ENCODE peak calls at places on chromosomes 13 and 19, in eight cellular contexts. R is AG09309, N is choroid plexus epithelial cell, M is fibroblast of the aortic adventitia, S is upper lobe of left lung, B is body of pancreas, A is GM23338, Q is ovary. U is an unnamed sample.

GRCh38 chr13:75120071-75120470 is 361.9 kb downstream of the TBC1D4 start:
- DNase-seq in A (no peak), Q (no peak), R (no peak), N (no peak), B (no peak), M (no peak), S (no peak), U (no peak)

GRCh38 chr19:13920940-13921744 is 15.1 kb downstream of the CC2D1A start:
- DNase-seq in M (peak), R (no peak), A (peak), N (peak), S (no peak), B (no peak), Q (no peak), U (no peak)

GRCh38 chr13:43686557-43686956 is 100.2 kb downstream of the ENOX1 start:
- DNase-seq in N (peak), B (peak), R (no peak), M (peak), A (no peak), S (no peak), Q (no peak), U (no peak)

GRCh38 chr19:18450934-18451836 is 13.3 kb upstream of the ISYNA1 start:
- DNase-seq in R (no peak), B (peak), M (peak), S (peak), Q (peak), A (peak), N (peak), U (peak)

GRCh38 chr13:49629196-49629938 is 1.1 kb downstream of the ARL11 start:
- DNase-seq in N (no peak), M (no peak), A (no peak), Q (no peak), R (no peak), B (no peak), S (no peak), U (no peak)

GRCh38 chr19:371501-372160 is 27.0 kb upstream of the MIER2 start:
- DNase-seq in M (no peak), A (no peak), B (no peak), S (no peak), R (no peak), Q (no peak), N (peak), U (no peak)

GRCh38 chr19:56707821-56708220 is 36.3 kb upstream of the ZNF835 start:
- DNase-seq in N (no peak), R (no peak), B (no peak), M (no peak), A (no peak), Q (no peak), S (no peak), U (no peak)

GRCh38 chr13:105346141-105346766 is 1189.2 kb downstream of the EFNB2 start:
- DNase-seq in R (peak), Q (no peak), A (no peak), S (no peak), N (peak), B (no peak), M (peak), U (no peak)

GRCh38 chr19:7865262-7865911 is 8.8 kb downstream of the PRR36 start:
- DNase-seq in Q (peak), B (no peak), M (no peak), R (no peak), A (peak), N (no peak), S (peak), U (no peak)

GRCh38 chr13:71117920-71118319 is 749.1 kb downstream of the DACH1 start:
- DNase-seq in M (no peak), Q (no peak), S (no peak), N (no peak), B (no peak), R (no peak), A (no peak), U (no peak)

GRCh38 chr19:35264281-35265125 is 4.3 kb upstream of the USF2 start:
- DNase-seq in S (no peak), N (no peak), M (no peak), R (no peak), A (no peak), B (peak), Q (peak), U (peak)

GRCh38 chr19:16518061-16518460 is 21.9 kb downstream of the C19orf44 start:
- DNase-seq in M (no peak), A (no peak), Q (no peak), B (no peak), N (no peak), S (no peak), R (no peak), U (no peak)

GRCh38 chr13:92488249-92488845 is 738.3 kb upstream of the GPC6 start:
- DNase-seq in B (no peak), A (no peak), N (no peak), Q (no peak), S (no peak), M (no peak), R (no peak), U (no peak)

GRCh38 chr13:75135325-75135825 is 346.6 kb downstream of the TBC1D4 start:
- DNase-seq in A (no peak), Q (no peak), S (no peak), N (peak), M (peak), B (no peak), R (peak), U (no peak)

GRCh38 chr19:873084-874019 is 13.9 kb downstream of the CFD start:
- DNase-seq in Q (no peak), A (peak), N (peak), S (peak), M (no peak), B (no peak), R (no peak), U (no peak)

GRCh38 chr13:47976325-47976724 is 24.7 kb downstream of the SUCLA2 start:
- DNase-seq in B (no peak), N (peak), Q (no peak), M (peak), S (no peak), R (no peak), A (no peak), U (no peak)

GRCh38 chr19:20776083-20777076 is at the start of gene ZNF66:
- DNase-seq in A (peak), M (peak), B (peak), R (peak), N (peak), Q (peak), S (peak), U (peak)

GRCh38 chr13:31444266-31444862 is 244.6 kb downstream of the B3GLCT start:
- DNase-seq in A (no peak), B (no peak), Q (no peak), S (no peak), N (no peak), R (no peak), M (peak), U (no peak)

GRCh38 chr13:63578796-63579195 is 2163.1 kb upstream of the PCDH20 start:
- DNase-seq in R (no peak), A (no peak), N (no peak), S (no peak), Q (no peak), M (no peak), B (no peak), U (no peak)

GRCh38 chr19:16527971-16528521 is 14.2 kb downstream of the CHERP start:
- DNase-seq in R (no peak), B (peak), N (peak), M (no peak), Q (no peak), A (peak), S (peak), U (no peak)

GRCh38 chr19:18832331-18833140 is 777 bp downstream of the UPF1 start:
- DNase-seq in S (peak), Q (no peak), N (no peak), B (no peak), M (no peak), A (peak), R (no peak), U (no peak)

GRCh38 chr13:37139356-37139755 is 33.9 kb upstream of the CSNK1A1L start:
- DNase-seq in S (no peak), A (no peak), R (no peak), Q (no peak), N (no peak), M (peak), B (no peak), U (no peak)

GRCh38 chr19:43872547-43873336 is 45.6 kb downstream of the ZNF283 start:
- DNase-seq in B (no peak), Q (no peak), R (no peak), M (peak), S (no peak), N (peak), A (peak), U (no peak)

GRCh38 chr13:112810608-112811007 is 120.8 kb downstream of the ATP11A start:
- DNase-seq in A (no peak), M (no peak), B (no peak), Q (no peak), N (no peak), R (no peak), S (no peak), U (no peak)

GRCh38 chr19:3459322-3459881 is 20.9 kb downstream of the SMIM24 start:
- DNase-seq in M (peak), R (peak), N (peak), Q (peak), B (peak), S (peak), A (peak), U (no peak)

GRCh38 chr19:44212865-44213346 is 574 bp downstream of the ZNF227 start:
- DNase-seq in B (no peak), A (peak), R (no peak), M (peak), N (peak), S (no peak), Q (peak), U (no peak)

GRCh38 chr13:51643882-51644281 is 59.6 kb downstream of the WDFY2 start:
- DNase-seq in Q (no peak), A (no peak), R (peak), M (peak), N (peak), S (no peak), B (no peak), U (no peak)

GRCh38 chr19:3275068-3275582 is 50.7 kb downstream of the CELF5 start:
- DNase-seq in M (no peak), A (peak), B (peak), N (peak), R (no peak), S (no peak), Q (no peak), U (peak)

GRCh38 chr13:112783135-112783945 is 93.5 kb downstream of the ATP11A start:
- DNase-seq in B (no peak), Q (peak), A (no peak), M (peak), S (no peak), R (peak), N (peak), U (no peak)

GRCh38 chr19:3776479-3777040 is 4.5 kb upstream of the RAX2 start:
- DNase-seq in Q (no peak), B (no peak), R (no peak), A (no peak), S (no peak), M (no peak), N (no peak), U (no peak)

GRCh38 chr19:33388817-33389573 is 15.5 kb downstream of the CEBPG start:
- DNase-seq in M (no peak), A (no peak), Q (no peak), N (no peak), S (peak), B (no peak), R (no peak), U (no peak)

GRCh38 chr19:53977991-53978731 is 13.3 kb upstream of the CACNG6 start:
- DNase-seq in N (peak), A (peak), S (peak), M (peak), B (no peak), R (peak), Q (no peak), U (no peak)

GRCh38 chr19:3163943-3164342 is 14.6 kb upstream of the S1PR4 start:
- DNase-seq in N (no peak), M (no peak), A (no peak), S (no peak), R (no peak), Q (no peak), B (no peak), U (no peak)

GRCh38 chr13:27628081-27628480 is 6.4 kb downstream of the POLR1D start:
- DNase-seq in M (no peak), Q (no peak), S (no peak), N (no peak), R (no peak), B (no peak), A (no peak), U (no peak)

DNA sequence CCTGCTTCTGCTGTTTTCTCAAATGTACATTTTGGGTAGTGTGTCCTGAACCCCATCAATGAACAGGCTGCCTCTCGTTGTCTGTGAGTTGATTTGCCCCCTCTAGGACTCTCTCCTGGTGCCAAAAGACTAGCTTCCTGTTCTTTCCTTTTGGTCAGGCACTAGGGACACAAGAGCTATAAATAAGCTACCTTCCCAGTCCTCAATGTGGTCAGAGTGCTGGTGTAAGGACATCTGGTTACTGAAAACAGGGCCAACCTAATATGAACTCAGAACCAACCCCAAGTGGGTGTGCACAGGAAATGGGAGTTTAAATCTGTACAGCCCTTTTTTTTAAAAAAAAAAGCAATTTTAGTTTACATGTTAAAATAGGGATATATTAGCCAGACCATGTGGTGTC is 129.2 kb downstream of the ZIC5 start:
- DNase-seq in N (no peak), B (no peak), M (no peak), R (no peak), A (no peak), S (no peak), Q (no peak), U (no peak)
- TF ChIP-seq CTCF in N (no peak), B (no peak), M (no peak), R (no peak), A (no peak), S (no peak), Q (no peak), U (no peak)

GRCh38 chr13:44876782-44877324 is 112.4 kb downstream of the NUFIP1 start:
- DNase-seq in S (peak), N (no peak), R (no peak), Q (no peak), M (no peak), B (no peak), A (peak), U (no peak)
- TF ChIP-seq CTCF in S (peak), N (peak), R (peak), Q (no peak), M (peak), B (no peak), A (peak), U (no peak)

GRCh38 chr19:5024282-5024681 is 55.4 kb downstream of the KDM4B start:
- DNase-seq in A (no peak), B (no peak), N (no peak), R (no peak), Q (peak), S (no peak), M (no peak), U (no peak)

GRCh38 chr19:5025027-5025426 is 56.1 kb downstream of the KDM4B start:
- DNase-seq in Q (no peak), A (no peak), B (no peak), N (no peak), R (no peak), S (no peak), M (no peak), U (no peak)

GRCh38 chr19:5030136-5030820 is 61.4 kb downstream of the KDM4B start:
- DNase-seq in N (no peak), A (no peak), M (no peak), R (no peak), Q (peak), B (no peak), S (peak), U (no peak)

GRCh38 chr19:5028229-5028886 is 59.4 kb downstream of the KDM4B start:
- DNase-seq in N (no peak), S (no peak), Q (no peak), A (no peak), B (no peak), M (no peak), R (no peak), U (no peak)

GRCh38 chr19:5026706-5027273 is 57.9 kb downstream of the KDM4B start:
- DNase-seq in B (no peak), R (no peak), N (no peak), A (peak), M (peak), Q (peak), S (peak), U (no peak)
- TF ChIP-seq CTCF in B (no peak), R (peak), N (peak), A (peak), M (peak), Q (no peak), S (no peak), U (no peak)

GRCh38 chr19:41957161-41957837 is 1.8 kb downstream of the RABAC1 start:
- DNase-seq in N (no peak), A (no peak), M (no peak), Q (no peak), R (no peak), S (no peak), B (no peak), U (no peak)

GRCh38 chr19:41960973-41961372 is 1.9 kb upstream of the RABAC1 start:
- DNase-seq in Q (no peak), N (no peak), M (no peak), B (no peak), A (no peak), S (no peak), R (no peak), U (no peak)

GRCh38 chr19:41958367-41959055 is 610 bp downstream of the RABAC1 start:
- DNase-seq in S (peak), Q (peak), N (peak), A (peak), M (peak), R (no peak), B (peak), U (peak)

GRCh38 chr19:41957838-41958366 is 1.2 kb downstream of the RABAC1 start:
- DNase-seq in A (peak), M (peak), R (peak), S (no peak), B (peak), N (peak), Q (peak), U (no peak)

DNA sequence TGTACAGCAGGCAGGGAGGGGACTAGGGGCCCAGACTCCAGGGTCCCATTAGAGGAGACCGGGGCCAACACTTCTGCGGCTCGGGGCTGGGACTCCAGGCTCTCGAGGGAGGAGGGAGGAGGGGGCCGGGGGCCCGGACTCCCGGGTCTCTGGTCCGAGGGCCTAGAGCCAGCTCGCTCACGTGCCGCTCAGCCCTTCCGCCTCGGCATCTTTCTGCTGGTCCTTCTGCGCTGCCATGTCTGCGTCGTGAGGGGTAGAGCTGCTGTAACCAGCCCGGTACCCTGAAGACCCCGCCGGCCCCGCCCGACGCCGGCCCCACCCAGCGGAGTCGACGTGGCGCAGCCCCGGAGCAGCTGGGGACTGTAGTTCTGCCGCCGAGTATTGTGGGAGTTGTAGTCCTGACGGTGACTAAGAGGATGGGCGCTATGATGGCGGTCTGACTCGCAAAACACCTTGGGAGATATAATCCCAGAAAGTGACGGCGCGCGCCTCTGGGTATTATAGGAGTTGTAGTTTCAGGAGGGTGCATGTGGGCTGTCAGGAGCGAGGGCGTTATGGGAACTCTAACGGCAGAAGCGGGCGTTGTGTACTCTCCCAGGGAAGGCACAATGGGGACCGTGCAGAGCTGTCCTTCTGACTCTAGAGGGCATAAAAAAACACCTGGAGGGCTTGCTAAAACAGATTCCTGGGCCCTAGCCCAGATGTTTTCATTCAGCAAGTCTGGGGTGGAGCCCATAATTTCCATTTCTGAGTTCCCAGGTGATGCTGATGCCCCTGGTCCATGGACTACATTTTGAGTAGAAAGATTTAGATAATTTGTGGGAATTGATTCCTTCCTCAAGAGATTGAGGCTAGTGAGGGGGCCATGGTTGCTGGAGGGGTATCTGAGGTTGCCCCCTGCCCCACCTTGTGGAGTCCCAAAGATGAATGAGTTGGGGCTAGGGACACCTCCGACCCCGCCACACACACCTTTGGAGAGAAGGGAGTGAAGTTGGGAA is at the start of gene RABAC1:
- DNase-seq in N (peak), M (peak), A (peak), R (peak), B (peak), S (peak), Q (peak), U (peak)
- TF ChIP-seq CTCF in N (peak), M (peak), A (peak), R (no peak), B (no peak), S (peak), Q (no peak), U (no peak)

DNA sequence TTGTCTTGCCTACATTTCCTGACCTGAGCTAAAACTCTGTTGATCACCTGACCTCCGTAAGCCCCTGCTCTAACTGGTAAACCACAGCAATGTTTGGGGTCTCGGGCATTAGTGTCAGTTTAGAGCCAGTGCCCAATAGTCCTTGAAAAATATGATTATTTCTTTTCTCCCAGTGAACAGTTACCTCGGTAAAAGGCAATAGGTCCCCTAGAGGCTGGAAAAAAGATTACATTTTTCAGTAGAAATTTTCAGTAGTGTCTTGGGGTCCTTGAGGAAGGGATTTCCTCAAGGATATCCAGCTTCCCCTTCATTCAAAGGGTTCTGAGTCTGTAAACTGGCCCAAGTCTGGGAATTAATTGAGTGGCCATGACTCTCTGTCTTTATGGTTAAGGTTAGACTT is 177.5 kb downstream of the SLC7A1 start:
- DNase-seq in R (no peak), M (no peak), B (no peak), Q (no peak), A (peak), N (no peak), S (no peak), U (no peak)
- TF ChIP-seq CTCF in R (no peak), M (no peak), B (no peak), Q (no peak), A (no peak), N (peak), S (no peak), U (no peak)

GRCh38 chr13:110812111-110812868 is 98.8 kb downstream of the ING1 start:
- DNase-seq in R (no peak), M (peak), Q (no peak), N (peak), A (peak), B (no peak), S (peak), U (no peak)
- TF ChIP-seq CTCF in R (peak), M (peak), Q (no peak), N (peak), A (peak), B (no peak), S (no peak), U (no peak)